ENCODE peak calls at places on chromosomes 7 and 10, in five cellular contexts. G, H, A, V and U are unnamed samples.

GRCh38 chr7:156832195-156832877 is 60.6 kb downstream of the LMBR1 start:
- DNase-seq in G (no peak), H (no peak), A (no peak), V (no peak), U (no peak)

GRCh38 chr7:101532000-101532399 is 97.1 kb downstream of the MYL10 start:
- DNase-seq in G (no peak), H (no peak), A (no peak), V (no peak), U (no peak)

GRCh38 chr7:73964786-73965185 is 63.2 kb upstream of the ELN start:
- DNase-seq in G (no peak), H (peak), A (no peak), V (no peak), U (no peak)

GRCh38 chr7:70392870-70393269 is 739.1 kb upstream of the GALNT17 start:
- DNase-seq in G (no peak), H (no peak), A (no peak), V (no peak), U (no peak)

GRCh38 chr7:17521437-17521836 is 223.0 kb downstream of the AHR start:
- DNase-seq in G (peak), H (no peak), A (peak), V (no peak), U (no peak)

GRCh38 chr10:18423058-18423637 is 228.2 kb downstream of the NSUN6 start:
- DNase-seq in G (no peak), H (no peak), A (no peak), V (no peak), U (no peak)

GRCh38 chr10:69980672-69981071 is 72.0 kb upstream of the MACROH2A2 start:
- DNase-seq in G (no peak), H (no peak), A (no peak), V (no peak), U (no peak)

GRCh38 chr7:50730459-50731400 is 52.0 kb downstream of the GRB10 start:
- DNase-seq in G (no peak), H (no peak), A (no peak), V (no peak), U (no peak)

GRCh38 chr7:64626083-64626469 is 39.9 kb upstream of the ZNF107 start:
- DNase-seq in G (no peak), H (no peak), A (no peak), V (no peak), U (no peak)

GRCh38 chr7:127598318-127598717 is 4.8 kb downstream of the FSCN3 start:
- DNase-seq in G (peak), H (no peak), A (no peak), V (no peak), U (no peak)

GRCh38 chr7:27176962-27177794 is 3.1 kb upstream of the HOXA10 start:
- DNase-seq in G (no peak), H (no peak), A (no peak), V (no peak), U (no peak)

GRCh38 chr7:35593896-35594295 is 101.0 kb downstream of the HERPUD2 start:
- DNase-seq in G (peak), H (no peak), A (no peak), V (no peak), U (no peak)

GRCh38 chr7:75985009-75985517 is 9.3 kb downstream of the TMEM120A start:
- DNase-seq in G (no peak), H (no peak), A (no peak), V (no peak), U (peak)

GRCh38 chr10:14125564-14125963 is 205.2 kb downstream of the FRMD4A start:
- DNase-seq in G (no peak), H (no peak), A (no peak), V (no peak), U (no peak)

GRCh38 chr7:151824285-151824950 is 52.5 kb downstream of the PRKAG2 start:
- DNase-seq in G (peak), H (no peak), A (no peak), V (no peak), U (no peak)

GRCh38 chr10:130439796-130440195 is 303.6 kb downstream of the GLRX3 start:
- DNase-seq in G (no peak), H (no peak), A (no peak), V (no peak), U (no peak)

GRCh38 chr7:139086454-139086853 is 23.1 kb downstream of the ZC3HAV1 start:
- DNase-seq in G (no peak), H (no peak), A (no peak), V (no peak), U (no peak)

GRCh38 chr10:29880856-29881255 is 178.5 kb downstream of the JCAD start:
- DNase-seq in G (no peak), H (no peak), A (peak), V (no peak), U (no peak)

GRCh38 chr10:132539894-132540293 is 2.3 kb downstream of the INPP5A start:
- DNase-seq in G (no peak), H (no peak), A (peak), V (no peak), U (no peak)

GRCh38 chr7:158898025-158898424 is 41.7 kb downstream of the DYNC2I1 start:
- DNase-seq in G (no peak), H (no peak), A (no peak), V (no peak), U (no peak)

GRCh38 chr10:132447446-132448247 is 50.6 kb downstream of the PWWP2B start:
- DNase-seq in G (no peak), H (peak), A (peak), V (peak), U (peak)

GRCh38 chr10:114291516-114291915 is 52.5 kb downstream of the VWA2 start:
- DNase-seq in G (no peak), H (no peak), A (no peak), V (no peak), U (no peak)

GRCh38 chr7:98878365-98879197 is at the start of gene TRRAP:
- DNase-seq in G (peak), H (peak), A (peak), V (peak), U (peak)

DNA sequence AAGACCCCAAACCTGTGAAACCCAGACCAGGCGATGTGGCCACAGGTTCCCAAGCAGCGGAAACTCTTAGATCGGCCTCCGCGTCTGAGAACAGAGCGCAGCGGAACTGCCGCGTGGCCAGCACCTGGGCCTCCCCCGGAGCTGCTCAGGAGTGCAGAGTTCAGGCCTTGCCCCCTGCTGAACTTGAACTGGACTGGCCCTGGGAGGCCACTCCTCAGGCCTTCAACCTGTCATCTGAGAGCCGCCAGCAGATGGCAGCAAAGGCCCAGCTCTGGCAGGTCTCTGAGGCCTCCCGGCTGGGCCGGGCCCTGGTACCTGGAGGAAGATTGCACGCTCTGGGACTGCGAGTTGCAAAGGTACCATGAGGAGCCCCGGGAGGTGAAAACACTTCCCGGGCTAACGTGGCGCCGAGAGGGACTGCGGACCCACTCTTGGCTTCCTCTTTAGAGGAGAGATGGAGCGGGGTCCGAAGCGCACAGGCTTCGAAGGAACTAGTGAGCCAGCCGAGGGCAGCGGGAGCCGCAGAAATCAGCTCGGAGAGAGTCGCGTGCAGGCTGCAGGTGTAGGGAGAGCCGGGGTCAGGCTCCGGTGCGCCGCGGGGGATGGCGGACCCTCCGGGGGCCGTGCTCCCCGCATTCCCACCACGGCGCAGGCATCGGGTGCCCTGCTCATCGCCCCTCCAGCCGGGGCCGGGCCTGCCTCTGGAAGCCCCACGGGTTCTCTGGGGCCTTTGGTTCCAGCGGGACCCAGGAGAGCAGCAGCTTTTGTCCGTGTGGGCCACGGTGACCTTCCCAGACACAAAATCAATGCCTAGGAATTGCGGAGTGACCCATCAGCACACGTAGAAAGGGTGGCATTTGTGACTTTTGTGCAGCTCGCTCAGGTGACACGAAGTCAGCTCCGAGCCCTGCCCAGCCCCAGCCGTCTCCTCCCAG is 89.0 kb downstream of the PAXIP1 start:
- DNase-seq in G (peak), H (peak), A (peak), V (peak), U (peak)
- H3K4me3 ChIP-seq in G (no peak), H (peak), A (no peak), V (peak), U (peak)

GRCh38 chr7:30273552-30273951 is 10.8 kb upstream of the ZNRF2 start:
- DNase-seq in G (no peak), H (no peak), A (no peak), V (no peak), U (no peak)

GRCh38 chr7:30278386-30278785 is 6.0 kb upstream of the ZNRF2 start:
- DNase-seq in G (no peak), H (no peak), A (no peak), V (no peak), U (no peak)

GRCh38 chr7:30276203-30276900 is 8.0 kb upstream of the ZNRF2 start:
- DNase-seq in G (peak), H (no peak), A (peak), V (peak), U (peak)

GRCh38 chr7:30272126-30272525 is 12.3 kb upstream of the ZNRF2 start:
- DNase-seq in G (no peak), H (no peak), A (no peak), V (no peak), U (no peak)

GRCh38 chr7:30274641-30275040 is 9.8 kb upstream of the ZNRF2 start:
- DNase-seq in G (no peak), H (no peak), A (no peak), V (no peak), U (no peak)
- H3K4me3 ChIP-seq in G (no peak), H (no peak), A (no peak), V (no peak), U (no peak)

GRCh38 chr7:155344270-155344617 is 46.6 kb downstream of the INSIG1 start:
- DNase-seq in G (no peak), H (no peak), A (no peak), V (no peak), U (no peak)

GRCh38 chr7:155344618-155345433 is 47.1 kb downstream of the INSIG1 start:
- DNase-seq in G (peak), H (peak), A (peak), V (peak), U (peak)

GRCh38 chr7:155346285-155346684 is 48.6 kb downstream of the INSIG1 start:
- DNase-seq in G (no peak), H (no peak), A (no peak), V (no peak), U (no peak)

GRCh38 chr7:155343661-155344121 is 46.0 kb downstream of the INSIG1 start:
- DNase-seq in G (no peak), H (no peak), A (no peak), V (no peak), U (no peak)

GRCh38 chr7:155345490-155345889 is 47.8 kb downstream of the INSIG1 start:
- DNase-seq in G (no peak), H (no peak), A (no peak), V (no peak), U (no peak)
- H3K4me3 ChIP-seq in G (peak), H (no peak), A (no peak), V (no peak), U (peak)

DNA sequence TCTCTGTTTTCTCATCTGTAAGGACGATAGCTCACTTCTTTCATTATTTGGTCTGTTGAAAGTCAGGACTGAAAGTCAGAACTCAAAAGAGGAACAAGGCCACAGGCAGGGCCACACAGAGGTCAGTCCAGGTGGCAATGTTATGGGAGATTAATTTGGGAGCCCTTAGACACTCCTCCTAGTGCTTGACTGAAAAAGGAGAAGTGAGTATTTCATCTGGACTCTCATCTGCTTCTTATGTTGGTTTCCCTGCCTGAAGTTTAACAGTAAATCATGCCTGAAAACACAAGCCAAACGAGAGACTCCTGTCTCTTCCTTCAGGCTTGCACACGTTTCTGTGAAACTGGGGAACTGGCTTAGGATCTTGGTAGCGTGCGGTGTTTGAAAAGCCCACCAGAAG is 248.5 kb downstream of the BUB3 start:
- DNase-seq in G (no peak), H (no peak), A (no peak), V (no peak), U (no peak)
- H3K4me3 ChIP-seq in G (no peak), H (no peak), A (no peak), V (no peak), U (no peak)

GRCh38 chr7:30142710-30143109 is 7.9 kb downstream of the MTURN start:
- DNase-seq in G (no peak), H (no peak), A (peak), V (no peak), U (no peak)
- H3K4me3 ChIP-seq in G (no peak), H (peak), A (no peak), V (no peak), U (no peak)

DNA sequence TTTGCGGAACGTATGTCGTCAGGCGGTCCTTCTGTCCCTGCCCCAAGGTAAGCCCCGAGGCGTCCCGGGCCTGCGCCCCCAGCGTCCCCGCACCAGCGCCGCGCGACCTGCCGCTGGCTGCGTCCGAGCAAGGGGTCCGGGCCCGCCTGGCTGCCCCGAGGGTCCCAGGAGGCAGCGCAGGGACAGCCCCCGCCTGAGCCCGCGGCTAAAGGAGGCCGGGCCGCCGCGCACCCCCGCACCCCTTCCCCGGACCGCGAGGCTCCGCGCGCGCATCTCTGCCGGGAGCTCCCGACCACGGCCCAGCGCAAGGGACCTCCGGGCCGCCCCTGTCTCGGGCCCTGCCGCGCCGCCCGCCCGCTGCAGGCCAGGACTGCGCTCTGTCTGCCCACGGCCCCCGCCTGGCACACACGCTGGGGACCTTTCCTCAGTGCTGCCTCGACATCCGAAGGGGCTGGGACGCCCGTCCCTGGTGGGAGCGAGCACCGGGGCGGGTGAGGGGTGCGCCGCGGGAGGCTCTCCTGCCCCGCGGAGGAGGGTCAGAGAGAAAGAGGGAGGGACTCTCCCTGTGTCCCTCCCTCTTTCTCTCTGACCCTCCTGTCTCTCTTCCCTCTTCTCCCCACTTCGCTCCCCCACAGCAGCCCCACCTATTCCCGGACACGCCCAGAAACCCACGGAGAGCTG is 25.0 kb downstream of the SHH start:
- DNase-seq in G (no peak), H (no peak), A (no peak), V (no peak), U (no peak)
- H3K4me3 ChIP-seq in G (peak), H (peak), A (peak), V (no peak), U (no peak)